ENCODE peak calls at places on chromosomes 6 and 20, in eight cellular contexts. One of them, this sample, is unnamed.

GRCh38 chr20:6635034-6635736 is 132.3 kb upstream of the BMP2 start:
- DNase-seq in nephron progenitor cell: no peak
- DNase-seq in epithelial cell of esophagus: peak; percentile 30
- DNase-seq in esophagus muscularis mucosa: no peak
- DNase-seq in fibroblast of lung: peak; percentile 56
- DNase-seq in IMR-90: no peak
- DNase-seq in foreskin keratinocyte: no peak
- DNase-seq in GM10248: no peak
- DNase-seq in this sample: no peak

GRCh38 chr6:34460796-34461507 is 4.9 kb upstream of the PACSIN1 start:
- DNase-seq in esophagus muscularis mucosa: no peak
- DNase-seq in GM10248: no peak
- DNase-seq in nephron progenitor cell: no peak
- DNase-seq in foreskin keratinocyte: peak; percentile 38
- DNase-seq in epithelial cell of esophagus: peak; percentile 71
- DNase-seq in IMR-90: no peak
- DNase-seq in fibroblast of lung: no peak
- DNase-seq in this sample: no peak

GRCh38 chr6:158481612-158482473 is 78.0 kb upstream of the TMEM181 start:
- DNase-seq in GM10248: no peak
- DNase-seq in esophagus muscularis mucosa: no peak
- DNase-seq in nephron progenitor cell: no peak
- DNase-seq in epithelial cell of esophagus: peak; percentile 89
- DNase-seq in foreskin keratinocyte: peak; percentile 74
- DNase-seq in IMR-90: peak; percentile 85
- DNase-seq in fibroblast of lung: peak; percentile 85
- DNase-seq in this sample: no peak

GRCh38 chr20:32207211-32207625 is 325 bp downstream of the PLAGL2 start:
- DNase-seq in epithelial cell of esophagus: no peak
- DNase-seq in IMR-90: no peak
- DNase-seq in fibroblast of lung: no peak
- DNase-seq in nephron progenitor cell: no peak
- DNase-seq in GM10248: no peak
- DNase-seq in foreskin keratinocyte: no peak
- DNase-seq in esophagus muscularis mucosa: no peak
- DNase-seq in this sample: no peak

GRCh38 chr6:33419580-33420492 is at the start of gene SYNGAP1:
- DNase-seq in esophagus muscularis mucosa: no peak
- DNase-seq in fibroblast of lung: peak; percentile 74
- DNase-seq in IMR-90: peak; percentile 64
- DNase-seq in epithelial cell of esophagus: no peak
- DNase-seq in nephron progenitor cell: peak; percentile 72
- DNase-seq in foreskin keratinocyte: no peak
- DNase-seq in GM10248: no peak
- DNase-seq in this sample: no peak

GRCh38 chr6:38517005-38517404 is 122.7 kb downstream of the BTBD9 start:
- DNase-seq in GM10248: no peak
- DNase-seq in fibroblast of lung: peak; percentile 31
- DNase-seq in epithelial cell of esophagus: peak; percentile 34
- DNase-seq in foreskin keratinocyte: no peak
- DNase-seq in nephron progenitor cell: no peak
- DNase-seq in IMR-90: peak; percentile 54
- DNase-seq in esophagus muscularis mucosa: no peak
- DNase-seq in this sample: no peak

GRCh38 chr6:150070236-150070860 is 1.4 kb upstream of the ULBP3 start:
- DNase-seq in esophagus muscularis mucosa: no peak
- DNase-seq in GM10248: no peak
- DNase-seq in fibroblast of lung: no peak
- DNase-seq in foreskin keratinocyte: no peak
- DNase-seq in nephron progenitor cell: no peak
- DNase-seq in epithelial cell of esophagus: peak; percentile 66
- DNase-seq in IMR-90: no peak
- DNase-seq in this sample: no peak

GRCh38 chr6:75098709-75099108 is 107.1 kb downstream of the COL12A1 start:
- DNase-seq in IMR-90: peak; percentile 98
- DNase-seq in esophagus muscularis mucosa: peak; percentile 94
- DNase-seq in epithelial cell of esophagus: peak; percentile 80
- DNase-seq in nephron progenitor cell: no peak
- DNase-seq in foreskin keratinocyte: peak; percentile 26
- DNase-seq in GM10248: no peak
- DNase-seq in fibroblast of lung: peak; percentile 98
- DNase-seq in this sample: no peak

GRCh38 chr6:16575655-16576054 is 185.6 kb downstream of the ATXN1 start:
- DNase-seq in IMR-90: no peak
- DNase-seq in GM10248: no peak
- DNase-seq in foreskin keratinocyte: no peak
- DNase-seq in fibroblast of lung: no peak
- DNase-seq in epithelial cell of esophagus: no peak
- DNase-seq in nephron progenitor cell: no peak
- DNase-seq in esophagus muscularis mucosa: no peak
- DNase-seq in this sample: no peak

GRCh38 chr6:27986928-27987725 is 30.1 kb downstream of the OR2B6 start:
- DNase-seq in esophagus muscularis mucosa: no peak
- DNase-seq in nephron progenitor cell: no peak
- DNase-seq in fibroblast of lung: peak; percentile 36
- DNase-seq in foreskin keratinocyte: peak; percentile 58
- DNase-seq in IMR-90: peak; percentile 0
- DNase-seq in GM10248: no peak
- DNase-seq in epithelial cell of esophagus: peak; percentile 59
- DNase-seq in this sample: no peak

GRCh38 chr20:39289831-39290230 is 327.7 kb downstream of the DHX35 start:
- DNase-seq in epithelial cell of esophagus: no peak
- DNase-seq in fibroblast of lung: no peak
- DNase-seq in GM10248: no peak
- DNase-seq in foreskin keratinocyte: no peak
- DNase-seq in nephron progenitor cell: no peak
- DNase-seq in IMR-90: no peak
- DNase-seq in esophagus muscularis mucosa: no peak
- DNase-seq in this sample: no peak

GRCh38 chr20:32034581-32035397 is 17.3 kb upstream of the HCK start:
- DNase-seq in nephron progenitor cell: no peak
- DNase-seq in esophagus muscularis mucosa: no peak
- DNase-seq in GM10248: no peak
- DNase-seq in IMR-90: no peak
- DNase-seq in fibroblast of lung: no peak
- DNase-seq in epithelial cell of esophagus: peak; percentile 24
- DNase-seq in foreskin keratinocyte: no peak
- DNase-seq in this sample: no peak

GRCh38 chr6:159969204-159969912 is 476 bp downstream of the IGF2R start:
- DNase-seq in epithelial cell of esophagus: peak; percentile 32
- DNase-seq in GM10248: peak; percentile 35
- DNase-seq in esophagus muscularis mucosa: peak; percentile 89
- DNase-seq in nephron progenitor cell: peak; percentile 71
- DNase-seq in fibroblast of lung: peak; percentile 29
- DNase-seq in foreskin keratinocyte: no peak
- DNase-seq in IMR-90: peak; percentile 17
- DNase-seq in this sample: no peak

GRCh38 chr6:2959909-2960719 is 11.3 kb downstream of the SERPINB6 start:
- DNase-seq in fibroblast of lung: peak; percentile 87
- DNase-seq in epithelial cell of esophagus: peak; percentile 88
- DNase-seq in esophagus muscularis mucosa: no peak
- DNase-seq in nephron progenitor cell: no peak
- DNase-seq in GM10248: no peak
- DNase-seq in IMR-90: peak; percentile 90
- DNase-seq in foreskin keratinocyte: peak; percentile 53
- DNase-seq in this sample: no peak

GRCh38 chr6:136420853-136421252 is 129.4 kb downstream of the MAP7 start:
- DNase-seq in GM10248: no peak
- DNase-seq in fibroblast of lung: no peak
- DNase-seq in foreskin keratinocyte: no peak
- DNase-seq in IMR-90: no peak
- DNase-seq in epithelial cell of esophagus: no peak
- DNase-seq in esophagus muscularis mucosa: no peak
- DNase-seq in nephron progenitor cell: no peak
- DNase-seq in this sample: no peak

GRCh38 chr6:165858571-165858970 is 195.5 kb upstream of the PDE10A start:
- DNase-seq in nephron progenitor cell: no peak
- DNase-seq in IMR-90: peak; percentile 44
- DNase-seq in epithelial cell of esophagus: no peak
- DNase-seq in GM10248: no peak
- DNase-seq in fibroblast of lung: no peak
- DNase-seq in foreskin keratinocyte: no peak
- DNase-seq in esophagus muscularis mucosa: no peak
- DNase-seq in this sample: no peak

GRCh38 chr20:52494244-52494643 is 302.7 kb upstream of the ZFP64 start:
- DNase-seq in fibroblast of lung: peak; percentile 99
- DNase-seq in nephron progenitor cell: no peak
- DNase-seq in foreskin keratinocyte: peak; percentile 91
- DNase-seq in esophagus muscularis mucosa: no peak
- DNase-seq in IMR-90: peak; percentile 98
- DNase-seq in epithelial cell of esophagus: peak; percentile 97
- DNase-seq in GM10248: no peak
- DNase-seq in this sample: no peak

GRCh38 chr6:15264902-15265761 is 19.3 kb downstream of the JARID2 start:
- DNase-seq in foreskin keratinocyte: no peak
- DNase-seq in fibroblast of lung: peak; percentile 74
- DNase-seq in esophagus muscularis mucosa: no peak
- DNase-seq in IMR-90: peak; percentile 79
- DNase-seq in GM10248: no peak
- DNase-seq in nephron progenitor cell: peak; percentile 20
- DNase-seq in epithelial cell of esophagus: no peak
- DNase-seq in this sample: no peak

GRCh38 chr20:47614703-47615309 is 113.1 kb downstream of the NCOA3 start:
- DNase-seq in nephron progenitor cell: no peak
- DNase-seq in fibroblast of lung: no peak
- DNase-seq in IMR-90: no peak
- DNase-seq in epithelial cell of esophagus: no peak
- DNase-seq in GM10248: no peak
- DNase-seq in esophagus muscularis mucosa: no peak
- DNase-seq in foreskin keratinocyte: no peak
- DNase-seq in this sample: no peak

GRCh38 chr6:166779381-166779780 is 152.3 kb upstream of the RPS6KA2 start:
- DNase-seq in IMR-90: no peak
- DNase-seq in esophagus muscularis mucosa: peak; percentile 77
- DNase-seq in fibroblast of lung: no peak
- DNase-seq in nephron progenitor cell: no peak
- DNase-seq in GM10248: no peak
- DNase-seq in foreskin keratinocyte: no peak
- DNase-seq in epithelial cell of esophagus: no peak
- DNase-seq in this sample: no peak

GRCh38 chr6:3026811-3027626 is 27.3 kb downstream of the NQO2 start:
- DNase-seq in fibroblast of lung: peak; percentile 41
- DNase-seq in GM10248: peak; percentile 85
- DNase-seq in IMR-90: peak; percentile 72
- DNase-seq in foreskin keratinocyte: no peak
- DNase-seq in epithelial cell of esophagus: no peak
- DNase-seq in esophagus muscularis mucosa: no peak
- DNase-seq in nephron progenitor cell: no peak
- DNase-seq in this sample: no peak

GRCh38 chr6:96499781-96500180 is 21.8 kb upstream of the UFL1 start:
- DNase-seq in IMR-90: no peak
- DNase-seq in nephron progenitor cell: no peak
- DNase-seq in fibroblast of lung: no peak
- DNase-seq in foreskin keratinocyte: no peak
- DNase-seq in GM10248: no peak
- DNase-seq in esophagus muscularis mucosa: no peak
- DNase-seq in epithelial cell of esophagus: no peak
- DNase-seq in this sample: no peak

GRCh38 chr6:163533443-163533842 is 118.9 kb downstream of the QKI start:
- DNase-seq in esophagus muscularis mucosa: no peak
- DNase-seq in epithelial cell of esophagus: peak; percentile 78
- DNase-seq in foreskin keratinocyte: peak; percentile 40
- DNase-seq in GM10248: no peak
- DNase-seq in nephron progenitor cell: no peak
- DNase-seq in fibroblast of lung: peak; percentile 93
- DNase-seq in IMR-90: peak; percentile 97
- DNase-seq in this sample: no peak

GRCh38 chr6:98041921-98042320 is 758.9 kb upstream of the MMS22L start:
- DNase-seq in GM10248: no peak
- DNase-seq in epithelial cell of esophagus: no peak
- DNase-seq in IMR-90: no peak
- DNase-seq in fibroblast of lung: peak; percentile 37
- DNase-seq in nephron progenitor cell: no peak
- DNase-seq in foreskin keratinocyte: no peak
- DNase-seq in esophagus muscularis mucosa: no peak
- DNase-seq in this sample: no peak

GRCh38 chr20:22775671-22776139 is 191.3 kb upstream of the FOXA2 start:
- DNase-seq in foreskin keratinocyte: peak; percentile 95
- DNase-seq in fibroblast of lung: peak; percentile 53
- DNase-seq in epithelial cell of esophagus: peak; percentile 96
- DNase-seq in GM10248: no peak
- DNase-seq in esophagus muscularis mucosa: no peak
- DNase-seq in nephron progenitor cell: no peak
- DNase-seq in IMR-90: peak; percentile 65
- DNase-seq in this sample: no peak

GRCh38 chr6:76984572-76984971 is 478.7 kb downstream of the HTR1B start:
- DNase-seq in esophagus muscularis mucosa: no peak
- DNase-seq in IMR-90: peak; percentile 7
- DNase-seq in nephron progenitor cell: no peak
- DNase-seq in fibroblast of lung: no peak
- DNase-seq in foreskin keratinocyte: no peak
- DNase-seq in GM10248: no peak
- DNase-seq in epithelial cell of esophagus: peak; percentile 53
- DNase-seq in this sample: no peak
- TF ChIP-seq CTCF in esophagus muscularis mucosa: no peak
- TF ChIP-seq CTCF in IMR-90: no peak
- TF ChIP-seq CTCF in nephron progenitor cell: no peak
- TF ChIP-seq CTCF in fibroblast of lung: no peak
- TF ChIP-seq CTCF in foreskin keratinocyte: no peak
- TF ChIP-seq CTCF in GM10248: no peak
- TF ChIP-seq CTCF in epithelial cell of esophagus: no peak
- TF ChIP-seq CTCF in this sample: no peak

GRCh38 chr6:52362443-52363221 is 681 bp downstream of the PAQR8 start:
- DNase-seq in foreskin keratinocyte: no peak
- DNase-seq in nephron progenitor cell: peak; percentile 57
- DNase-seq in GM10248: peak; percentile 75
- DNase-seq in epithelial cell of esophagus: no peak
- DNase-seq in IMR-90: no peak
- DNase-seq in fibroblast of lung: no peak
- DNase-seq in esophagus muscularis mucosa: no peak
- DNase-seq in this sample: peak; percentile 30
- TF ChIP-seq CTCF in foreskin keratinocyte: peak; percentile 30
- TF ChIP-seq CTCF in nephron progenitor cell: no peak
- TF ChIP-seq CTCF in GM10248: peak; percentile 60
- TF ChIP-seq CTCF in epithelial cell of esophagus: no peak
- TF ChIP-seq CTCF in IMR-90: no peak
- TF ChIP-seq CTCF in fibroblast of lung: no peak
- TF ChIP-seq CTCF in esophagus muscularis mucosa: no peak
- TF ChIP-seq CTCF in this sample: no peak

GRCh38 chr20:46400253-46400652 is 6.2 kb downstream of the ELMO2 start:
- DNase-seq in esophagus muscularis mucosa: no peak
- DNase-seq in GM10248: no peak
- DNase-seq in nephron progenitor cell: no peak
- DNase-seq in foreskin keratinocyte: no peak
- DNase-seq in epithelial cell of esophagus: peak; percentile 37
- DNase-seq in IMR-90: peak; percentile 80
- DNase-seq in fibroblast of lung: peak; percentile 74
- DNase-seq in this sample: no peak
- TF ChIP-seq CTCF in esophagus muscularis mucosa: no peak
- TF ChIP-seq CTCF in GM10248: no peak
- TF ChIP-seq CTCF in nephron progenitor cell: no peak
- TF ChIP-seq CTCF in foreskin keratinocyte: no peak
- TF ChIP-seq CTCF in epithelial cell of esophagus: no peak
- TF ChIP-seq CTCF in IMR-90: no peak
- TF ChIP-seq CTCF in fibroblast of lung: no peak
- TF ChIP-seq CTCF in this sample: no peak

DNA sequence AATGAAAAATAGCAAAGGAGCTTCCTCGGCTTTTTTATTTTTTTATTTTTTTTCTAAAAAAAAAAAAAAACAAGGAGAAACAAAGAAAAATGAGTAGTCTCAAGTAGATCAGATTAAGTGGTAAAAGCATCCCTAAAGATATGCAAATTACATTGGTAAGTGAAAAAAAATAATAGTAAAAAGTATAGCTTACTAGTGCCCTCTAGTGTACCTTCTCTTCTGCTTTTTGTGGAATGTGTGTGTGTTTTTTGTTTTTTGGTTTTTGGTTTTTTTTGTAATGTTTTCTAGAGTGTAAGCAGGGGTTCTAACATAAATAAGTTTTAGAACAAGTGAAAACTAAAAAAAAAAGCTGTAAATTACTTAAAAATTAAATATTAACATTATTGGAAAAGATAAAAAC is 1062.0 kb downstream of the HACE1 start:
- DNase-seq in IMR-90: no peak
- DNase-seq in nephron progenitor cell: no peak
- DNase-seq in GM10248: no peak
- DNase-seq in foreskin keratinocyte: no peak
- DNase-seq in esophagus muscularis mucosa: no peak
- DNase-seq in fibroblast of lung: no peak
- DNase-seq in epithelial cell of esophagus: peak; percentile 9
- DNase-seq in this sample: no peak
- TF ChIP-seq CTCF in IMR-90: peak; percentile 20
- TF ChIP-seq CTCF in nephron progenitor cell: peak; percentile 55
- TF ChIP-seq CTCF in GM10248: peak; percentile 20
- TF ChIP-seq CTCF in foreskin keratinocyte: peak; percentile 49
- TF ChIP-seq CTCF in esophagus muscularis mucosa: no peak
- TF ChIP-seq CTCF in fibroblast of lung: no peak
- TF ChIP-seq CTCF in epithelial cell of esophagus: peak; percentile 22
- TF ChIP-seq CTCF in this sample: no peak

This sample was measured in omental fat pad.